ENCODE peak calls at places on chromosome 4, in four cellular contexts. F is psoas muscle, A is ovary, R is osteoblast. I is an unnamed sample.

GRCh38 chr4:97720869-97721432 is 422.3 kb downstream of the STPG2 start:
- DNase-seq in F (no peak), A (no peak), R (peak), I (no peak)

GRCh38 chr4:6620296-6620695 is 20.2 kb upstream of the MRFAP1 start:
- DNase-seq in F (no peak), A (no peak), R (peak), I (no peak)

GRCh38 chr4:25900310-25900709 is 13.7 kb upstream of the SMIM20 start:
- DNase-seq in F (no peak), A (no peak), R (peak), I (no peak)

GRCh38 chr4:99028187-99028586 is 32.7 kb downstream of the METAP1 start:
- DNase-seq in F (no peak), A (no peak), R (no peak), I (no peak)

GRCh38 chr4:27692868-27693634 is 832.4 kb downstream of the STIM2 start:
- DNase-seq in F (no peak), A (no peak), R (no peak), I (no peak)

GRCh38 chr4:84529169-84529751 is 30.2 kb upstream of the NKX6-1 start:
- DNase-seq in F (no peak), A (no peak), R (no peak), I (no peak)

GRCh38 chr4:147546341-147546740 is 65.4 kb downstream of the EDNRA start:
- DNase-seq in F (no peak), A (no peak), R (peak), I (no peak)

GRCh38 chr4:5381981-5382441 is 326.3 kb downstream of the EVC2 start:
- DNase-seq in F (no peak), A (no peak), R (peak), I (no peak)

GRCh38 chr4:55359397-55359916 is 13.4 kb downstream of the SRD5A3 start:
- DNase-seq in F (no peak), A (no peak), R (peak), I (no peak)

GRCh38 chr4:80814266-80814665 is 216.2 kb upstream of the BMP3 start:
- DNase-seq in F (no peak), A (no peak), R (no peak), I (no peak)

GRCh38 chr4:74449571-74450297 is 4.8 kb downstream of the AREG start:
- DNase-seq in F (no peak), A (no peak), R (peak), I (no peak)

GRCh38 chr4:86233681-86234080 is 126.2 kb downstream of the MAPK10 start:
- DNase-seq in F (no peak), A (no peak), R (peak), I (no peak)

GRCh38 chr4:142984871-142985585 is 138.9 kb upstream of the INPP4B start:
- DNase-seq in F (no peak), A (no peak), R (no peak), I (no peak)

GRCh38 chr4:8528713-8529112 is 51.5 kb upstream of the GPR78 start:
- DNase-seq in F (no peak), A (no peak), R (peak), I (no peak)

GRCh38 chr4:38606587-38606905 is 57.5 kb upstream of the KLF3 start:
- DNase-seq in F (no peak), A (no peak), R (no peak), I (no peak)

GRCh38 chr4:38610844-38611550 is 53.0 kb upstream of the KLF3 start:
- DNase-seq in F (no peak), A (peak), R (no peak), I (peak)

GRCh38 chr4:38605794-38606586 is 58.0 kb upstream of the KLF3 start:
- DNase-seq in F (no peak), A (no peak), R (no peak), I (peak)

GRCh38 chr4:38612996-38613395 is 51.0 kb upstream of the KLF3 start:
- DNase-seq in F (no peak), A (no peak), R (no peak), I (no peak)

GRCh38 chr4:38609614-38610013 is 54.4 kb upstream of the KLF3 start:
- DNase-seq in F (no peak), A (no peak), R (no peak), I (peak)
- H3K27ac ChIP-seq in F (no peak), A (no peak), R (no peak), I (peak)

GRCh38 chr4:153684182-153685073 is at the start of gene TLR2:
- DNase-seq in F (peak), A (peak), R (peak), I (peak)

GRCh38 chr4:153679476-153679875 is 4.6 kb upstream of the TLR2 start:
- DNase-seq in F (no peak), A (no peak), R (peak), I (no peak)

DNA sequence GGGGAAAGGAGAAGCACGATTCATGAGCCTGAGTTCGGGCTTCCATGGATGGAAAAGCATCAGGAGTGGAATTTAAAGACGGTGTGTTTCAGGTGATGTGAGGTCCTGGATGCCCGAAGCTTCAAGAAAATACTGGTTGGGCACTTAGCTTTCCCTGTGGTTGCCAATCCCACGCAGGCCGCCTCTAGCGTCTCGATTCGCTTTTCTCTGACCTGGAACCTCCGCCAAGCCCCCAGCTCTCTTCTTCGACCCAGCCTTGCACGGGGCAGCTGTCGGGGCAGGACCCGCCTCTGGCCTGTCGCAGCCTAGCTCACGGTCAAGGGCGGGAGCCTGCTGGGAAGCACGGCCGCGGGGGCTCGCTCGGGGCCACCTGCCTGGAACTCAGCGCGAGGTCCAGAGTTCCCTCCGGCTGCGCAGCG is 308 bp upstream of the TLR2 start:
- DNase-seq in F (no peak), A (no peak), R (no peak), I (no peak)
- H3K27ac ChIP-seq in F (no peak), A (no peak), R (no peak), I (no peak)

DNA sequence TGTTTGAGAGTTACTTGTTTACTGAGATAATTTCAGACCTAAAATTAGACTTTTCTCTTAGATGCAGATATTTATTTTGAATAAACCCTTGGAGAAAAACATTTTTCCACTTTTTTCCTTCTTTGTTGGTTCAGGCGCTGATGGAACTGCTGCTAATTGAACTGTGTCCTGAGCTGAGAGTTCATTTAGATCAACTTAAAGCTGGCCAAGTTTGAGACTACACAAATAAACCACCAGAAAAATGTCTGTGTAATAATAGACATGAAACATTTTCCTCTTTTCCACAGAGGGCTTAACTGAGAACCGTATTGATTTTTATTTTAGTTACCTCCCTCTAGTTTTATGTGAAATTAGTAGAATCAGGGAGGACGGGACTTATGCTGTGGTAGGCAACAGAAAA is 32.5 kb downstream of the LRP2BP start:
- DNase-seq in F (no peak), A (no peak), R (no peak), I (no peak)
- H3K27ac ChIP-seq in F (no peak), A (no peak), R (no peak), I (no peak)

DNA sequence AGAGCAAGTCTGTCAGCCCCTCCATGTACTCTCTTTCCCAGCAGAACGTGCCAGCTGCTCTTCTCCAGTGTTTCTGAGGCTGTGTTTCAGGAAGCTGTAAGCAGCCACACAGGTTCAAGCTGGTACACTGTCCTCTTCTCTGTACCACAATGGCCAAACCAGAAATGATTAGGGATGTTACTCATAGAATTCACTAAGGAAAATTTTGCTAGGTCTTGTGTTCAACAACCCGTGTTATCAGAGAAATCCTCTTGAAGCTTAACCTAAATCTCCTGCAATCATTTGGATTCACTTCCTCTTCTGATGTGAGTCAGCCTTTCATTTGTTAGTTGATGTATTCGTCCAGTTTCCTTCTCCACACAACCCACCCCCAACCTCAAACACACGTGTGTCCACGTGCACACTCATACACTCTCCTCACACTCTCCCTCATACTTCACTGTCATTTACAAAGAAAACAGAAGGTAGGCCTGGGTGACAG is 63.3 kb downstream of the DCUN1D4 start:
- DNase-seq in F (no peak), A (no peak), R (no peak), I (no peak)
- H3K27ac ChIP-seq in F (no peak), A (no peak), R (no peak), I (peak)

DNA sequence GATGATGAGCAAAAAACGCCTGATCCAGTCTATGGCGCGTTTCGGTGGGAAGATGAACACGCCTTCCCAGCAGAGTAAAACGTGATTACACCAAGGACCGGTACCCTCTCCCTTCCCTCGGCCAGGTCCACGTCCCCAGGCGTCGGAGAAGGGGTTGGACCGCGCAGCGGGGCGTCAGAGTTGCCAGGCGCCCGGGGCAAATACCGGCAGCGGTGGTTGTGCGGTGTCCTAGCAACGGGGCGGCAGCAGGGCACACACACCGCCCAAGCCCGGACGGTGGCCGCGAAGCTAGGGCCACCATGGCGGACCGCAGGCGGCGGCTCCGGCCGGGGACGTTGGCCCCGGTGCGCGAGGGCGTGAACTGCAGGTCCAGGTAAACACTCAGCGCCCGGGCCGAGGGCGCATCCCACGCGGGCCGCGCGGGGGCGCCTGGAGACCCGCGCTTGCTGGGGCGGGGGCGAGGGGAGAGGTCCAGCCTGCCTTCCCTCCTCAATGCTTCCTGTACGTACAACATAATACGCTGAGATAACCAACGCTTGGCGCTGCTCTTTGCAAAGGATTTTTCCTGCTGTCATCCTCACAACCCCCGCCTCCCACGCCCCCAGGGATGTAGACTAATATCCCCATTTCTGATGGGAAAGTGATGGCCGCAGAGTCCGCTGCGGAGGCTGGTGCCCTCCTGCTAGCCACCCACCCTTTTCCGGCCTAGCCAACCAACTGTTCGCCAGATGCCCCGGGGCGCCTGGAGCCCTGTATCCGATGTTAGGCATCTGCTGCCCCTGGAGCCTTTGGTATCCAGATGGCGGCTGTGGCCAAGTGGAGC is at the start of gene FAM47E:
- DNase-seq in F (peak), A (peak), R (peak), I (peak)
- H3K27ac ChIP-seq in F (peak), A (no peak), R (no peak), I (peak)

GRCh38 chr4:19155568-19155967 is 1096.1 kb upstream of the SLIT2 start:
- DNase-seq in F (no peak), A (no peak), R (no peak), I (no peak)

GRCh38 chr4:19152264-19152663 is 1099.4 kb upstream of the SLIT2 start:
- DNase-seq in F (no peak), A (no peak), R (no peak), I (no peak)

GRCh38 chr4:19146038-19146437 is 1105.7 kb upstream of the SLIT2 start:
- DNase-seq in F (no peak), A (no peak), R (no peak), I (no peak)

GRCh38 chr4:19156786-19157185 is 1094.9 kb upstream of the SLIT2 start:
- DNase-seq in F (no peak), A (no peak), R (no peak), I (no peak)

DNA sequence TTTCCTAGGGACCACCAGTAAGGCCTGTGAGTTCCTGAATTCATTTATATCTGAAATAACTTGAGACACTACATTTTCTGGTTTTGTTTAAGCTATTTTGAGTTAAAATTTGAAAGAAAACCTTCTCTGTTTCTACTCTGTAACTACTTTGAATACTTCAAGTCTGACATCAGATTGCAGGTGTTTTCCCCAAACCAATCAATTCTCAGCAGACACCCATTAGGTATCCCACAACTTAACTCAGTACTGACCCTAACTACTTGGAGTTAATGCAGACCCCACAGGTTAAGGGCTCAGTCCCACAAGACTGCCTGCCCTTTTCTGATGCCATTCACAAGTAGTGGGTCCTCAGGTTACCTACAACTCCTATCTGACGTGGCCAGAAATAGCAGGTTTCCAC is 1100.0 kb upstream of the SLIT2 start:
- DNase-seq in F (no peak), A (no peak), R (no peak), I (no peak)
- H3K27ac ChIP-seq in F (no peak), A (no peak), R (no peak), I (no peak)

GRCh38 chr4:69718376-69719293 is 41.8 kb downstream of the SULT1B1 start:
- DNase-seq in F (no peak), A (no peak), R (no peak), I (no peak)
- H3K27ac ChIP-seq in F (no peak), A (no peak), R (no peak), I (no peak)

GRCh38 chr4:175441256-175441655 is 370.8 kb downstream of the GPM6A start:
- DNase-seq in F (no peak), A (no peak), R (no peak), I (no peak)

GRCh38 chr4:175431635-175432034 is 380.4 kb downstream of the GPM6A start:
- DNase-seq in F (no peak), A (no peak), R (no peak), I (no peak)

GRCh38 chr4:175440776-175441175 is 371.3 kb downstream of the GPM6A start:
- DNase-seq in F (no peak), A (no peak), R (no peak), I (no peak)

DNA sequence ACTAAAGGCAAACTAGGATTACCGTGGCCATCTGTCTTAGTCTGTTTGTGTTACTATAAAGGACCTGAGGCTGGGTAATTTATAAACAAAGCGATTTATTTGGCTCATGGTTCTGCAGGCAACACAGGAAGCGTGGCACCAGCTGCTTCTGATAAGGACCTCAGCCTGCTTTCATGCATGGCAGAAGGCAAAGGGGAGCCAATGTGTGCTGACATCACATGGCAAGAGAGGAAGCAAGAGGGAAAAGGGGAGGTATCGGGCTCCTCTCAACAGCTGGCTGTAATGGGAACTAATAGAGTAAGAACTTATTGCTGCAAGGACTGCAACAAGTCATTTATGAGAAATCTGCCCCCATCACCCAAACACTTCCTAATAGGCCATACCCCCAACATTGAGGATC is 376.6 kb downstream of the GPM6A start:
- DNase-seq in F (no peak), A (no peak), R (no peak), I (no peak)
- H3K27ac ChIP-seq in F (no peak), A (no peak), R (no peak), I (no peak)